ENCODE peak calls at places on chromosomes 16 and 17, in five cellular contexts. M, B, W, O and V are unnamed samples. For H3K4me1 and H3K27me3, the result is how much of the 10 kb centered on the place peaks cover.

GRCh38 chr17:19726615-19727376 is 10.4 kb upstream of the SLC47A2 start:
- DNase-seq in M (no peak), B (no peak), W (no peak), O (no peak), V (peak)

GRCh38 chr17:50080096-50080480 is 15.1 kb upstream of the PDK2 start:
- DNase-seq in M (no peak), B (no peak), W (no peak), O (no peak), V (no peak)

GRCh38 chr17:77428020-77428781 is 287.4 kb downstream of the SEC14L1 start:
- DNase-seq in M (peak), B (no peak), W (no peak), O (no peak), V (no peak)

GRCh38 chr16:75541236-75541635 is 5.3 kb upstream of the CHST5 start:
- DNase-seq in M (no peak), B (no peak), W (no peak), O (no peak), V (no peak)

GRCh38 chr17:50672831-50673551 is 34.7 kb downstream of the ANKRD40 start:
- DNase-seq in M (no peak), B (no peak), W (peak), O (no peak), V (peak)

GRCh38 chr16:7363397-7364053 is 30.9 kb downstream of the RBFOX1 start:
- DNase-seq in M (no peak), B (no peak), W (no peak), O (no peak), V (no peak)

GRCh38 chr17:61668486-61668885 is 77.5 kb upstream of the NACA2 start:
- DNase-seq in M (no peak), B (no peak), W (no peak), O (no peak), V (no peak)

GRCh38 chr16:87576191-87576590 is 26.1 kb upstream of the JPH3 start:
- DNase-seq in M (no peak), B (no peak), W (no peak), O (no peak), V (no peak)

GRCh38 chr16:72858611-72859493 is 189.1 kb downstream of the ZFHX3 start:
- DNase-seq in M (no peak), B (no peak), W (peak), O (no peak), V (no peak)

GRCh38 chr17:14261406-14261805 is 24.7 kb upstream of the CDRT15 start:
- DNase-seq in M (no peak), B (no peak), W (no peak), O (no peak), V (no peak)

GRCh38 chr17:7844292-7845154 is 10.3 kb upstream of the TMEM88 start:
- DNase-seq in M (peak), B (peak), W (peak), O (peak), V (peak)

GRCh38 chr17:4788159-4788806 is 481 bp upstream of the GLTPD2 start:
- DNase-seq in M (no peak), B (no peak), W (no peak), O (no peak), V (no peak)

GRCh38 chr17:4788807-4789700 is at the start of gene GLTPD2:
- DNase-seq in M (no peak), B (no peak), W (no peak), O (no peak), V (peak)

GRCh38 chr17:4790705-4791088 is 1.9 kb downstream of the GLTPD2 start:
- DNase-seq in M (no peak), B (no peak), W (no peak), O (no peak), V (no peak)

GRCh38 chr17:4789951-4790704 is 1.4 kb downstream of the GLTPD2 start:
- DNase-seq in M (peak), B (peak), W (peak), O (peak), V (peak)

GRCh38 chr17:4789701-4789950 is 862 bp downstream of the GLTPD2 start:
- DNase-seq in M (peak), B (no peak), W (no peak), O (peak), V (no peak)
- H3K27ac ChIP-seq in M (peak), B (peak), W (peak), O (peak), V (peak)

DNA sequence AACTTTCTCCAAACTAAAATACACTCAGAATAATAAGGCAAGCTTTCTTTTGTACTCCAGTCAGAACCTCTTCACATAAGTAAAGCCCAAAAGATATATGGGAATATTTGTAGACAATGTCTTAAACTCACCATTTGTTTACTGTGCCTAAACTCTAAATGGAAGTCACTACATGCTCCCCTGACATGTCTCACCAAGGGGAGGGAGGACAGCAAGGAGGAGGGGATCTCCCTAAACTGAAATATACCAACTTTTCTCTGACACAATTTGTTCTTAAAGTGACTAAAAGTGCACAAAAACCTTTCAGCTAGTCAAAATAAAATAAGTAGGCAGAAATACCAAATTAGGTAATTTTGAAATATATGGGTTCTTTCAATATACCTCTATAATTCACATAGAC is 38.5 kb downstream of the GRB7 start:
- DNase-seq in M (peak), B (peak), W (no peak), O (no peak), V (no peak)
- H3K4me1 ChIP-seq in M (half or more), B (half or more), W (under half), O (under half), V (under half)

GRCh38 chr16:55000595-55000994 is 69.9 kb downstream of the IRX5 start:
- DNase-seq in M (no peak), B (no peak), W (no peak), O (no peak), V (no peak)
- H3K27me3 ChIP-seq in M (under half), B (under half), W (under half), O (under half), V (under half)

DNA sequence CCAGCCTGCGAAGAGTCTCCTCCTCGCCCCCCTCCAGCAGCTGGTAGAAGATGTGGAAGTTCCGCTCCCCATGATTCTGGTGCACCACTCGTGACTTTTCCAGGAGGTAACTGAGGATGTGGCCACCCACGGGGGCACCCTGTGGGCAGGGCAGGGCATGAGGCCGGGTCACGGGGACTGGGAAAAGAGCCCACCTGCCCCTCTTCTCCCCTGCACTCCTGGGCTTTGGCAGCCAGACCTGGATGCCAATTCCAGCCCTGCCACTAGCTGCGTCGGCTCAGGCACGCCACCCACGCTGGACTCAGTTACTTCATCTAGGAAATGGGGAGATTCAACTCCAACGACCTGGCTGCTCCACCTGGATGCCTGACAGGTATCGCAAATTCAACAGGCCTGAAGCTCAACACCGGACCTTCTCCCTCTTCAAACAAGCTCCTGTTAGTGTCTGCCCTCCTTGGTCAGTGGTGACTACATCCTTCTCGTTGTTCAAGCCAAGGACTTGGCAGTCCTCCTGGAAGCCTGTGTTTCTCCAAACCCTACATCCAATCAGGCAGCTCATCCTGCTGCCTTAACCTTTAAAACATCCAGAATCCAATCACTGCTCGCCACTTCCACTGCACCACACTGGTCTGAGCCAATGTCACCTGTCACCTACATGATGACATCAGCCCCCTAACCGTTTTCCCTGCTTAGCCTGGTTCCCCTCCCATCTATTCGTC is 11.6 kb downstream of the MYO1C start:
- DNase-seq in M (no peak), B (no peak), W (no peak), O (no peak), V (no peak)
- H3K27ac ChIP-seq in M (no peak), B (no peak), W (no peak), O (no peak), V (no peak)

GRCh38 chr17:66345264-66345663 is 42.9 kb downstream of the PRKCA start:
- DNase-seq in M (no peak), B (no peak), W (no peak), O (no peak), V (no peak)
- H3K4me1 ChIP-seq in M (under half), B (under half), W (under half), O (under half), V (under half)

GRCh38 chr17:3692346-3692745 is 3.6 kb downstream of the P2RX5 start:
- DNase-seq in M (no peak), B (no peak), W (no peak), O (no peak), V (no peak)

GRCh38 chr17:3693099-3693498 is 2.9 kb downstream of the P2RX5 start:
- DNase-seq in M (no peak), B (no peak), W (no peak), O (no peak), V (no peak)

GRCh38 chr17:3690094-3690715 is 5.8 kb downstream of the P2RX5 start:
- DNase-seq in M (no peak), B (no peak), W (no peak), O (no peak), V (no peak)

GRCh38 chr17:3689262-3690093 is 6.5 kb downstream of the P2RX5 start:
- DNase-seq in M (no peak), B (no peak), W (no peak), O (no peak), V (no peak)

GRCh38 chr17:3691539-3692166 is 4.3 kb downstream of the P2RX5 start:
- DNase-seq in M (no peak), B (no peak), W (no peak), O (no peak), V (no peak)
- H3K27me3 ChIP-seq in M (under half), B (under half), W (under half), O (under half), V (under half)

GRCh38 chr17:2851615-2852014 is 55.4 kb downstream of the RAP1GAP2 start:
- DNase-seq in M (no peak), B (no peak), W (no peak), O (no peak), V (no peak)
- H3K27ac ChIP-seq in M (no peak), B (no peak), W (no peak), O (no peak), V (no peak)

GRCh38 chr17:74852237-74853047 is 7.2 kb downstream of the GRIN2C start:
- DNase-seq in M (peak), B (peak), W (no peak), O (peak), V (no peak)
- H3K4me1 ChIP-seq in M (under half), B (under half), W (under half), O (under half), V (under half)

GRCh38 chr16:1181715-1182671 is 29.1 kb downstream of the CACNA1H start:
- DNase-seq in M (no peak), B (no peak), W (peak), O (no peak), V (no peak)

GRCh38 chr16:1184980-1185379 is 32.1 kb downstream of the CACNA1H start:
- DNase-seq in M (no peak), B (no peak), W (no peak), O (no peak), V (no peak)

GRCh38 chr16:1184156-1184868 is 31.4 kb downstream of the CACNA1H start:
- DNase-seq in M (no peak), B (no peak), W (no peak), O (no peak), V (no peak)

GRCh38 chr16:1180772-1181714 is 28.1 kb downstream of the CACNA1H start:
- DNase-seq in M (no peak), B (no peak), W (no peak), O (no peak), V (no peak)

DNA sequence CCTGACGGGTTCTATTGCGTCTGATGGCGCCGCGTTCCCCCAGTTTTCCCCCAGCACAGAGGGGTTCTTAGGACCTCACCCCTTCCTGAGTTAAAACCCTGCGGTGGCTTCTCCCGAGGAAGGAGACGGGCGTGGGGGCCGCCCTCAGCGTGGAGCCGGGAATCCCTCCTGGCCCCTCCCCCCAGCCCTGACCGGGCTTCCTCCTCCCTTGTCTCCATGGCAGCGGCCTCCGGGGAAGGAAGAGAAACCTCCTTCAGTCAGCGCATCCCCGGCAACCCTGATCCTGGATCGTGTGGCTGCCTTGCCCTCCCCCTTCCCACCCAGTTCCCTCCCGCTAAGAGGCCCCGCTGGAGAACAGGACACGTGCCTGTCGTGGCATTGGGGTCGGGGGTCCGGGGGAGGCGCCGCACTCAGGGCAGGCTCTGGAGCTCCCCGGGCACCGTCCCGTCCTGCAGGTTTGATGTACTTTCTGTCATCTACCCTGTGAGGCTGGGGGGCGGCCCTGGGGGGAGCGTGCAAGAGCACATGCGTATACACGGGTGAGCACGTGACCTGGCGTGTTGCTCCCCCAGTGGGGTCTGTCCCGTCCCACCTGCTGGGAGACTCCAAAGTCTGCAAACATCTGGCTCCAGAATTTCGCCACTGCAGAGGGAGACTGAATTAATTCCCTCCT is 30.5 kb downstream of the CACNA1H start:
- DNase-seq in M (no peak), B (no peak), W (no peak), O (no peak), V (no peak)
- H3K27me3 ChIP-seq in M (under half), B (under half), W (under half), O (under half), V (under half)